ENCODE peak calls at places on chromosome X, in six cellular contexts. X is Calu3, G is foreskin keratinocyte, Y is mammary epithelial cell, H is lower leg skin, S is GM06990. M is an unnamed sample.

GRCh38 chrX:83845397-83845796 is 15.5 kb upstream of the CYLC1 start:
- DNase-seq in Y (peak; percentile 11), X (peak; percentile 1), G (no peak), H (no peak), S (peak; percentile 6), M (no peak)

GRCh38 chrX:110450050-110450449 is 91.4 kb downstream of the RTL9 start:
- DNase-seq in X (peak; percentile 70), S (no peak), H (peak; percentile 94), G (no peak), Y (peak; percentile 60), M (no peak)

GRCh38 chrX:2498781-2499302 is 1.9 kb downstream of the DHRSX start:
- DNase-seq in S (no peak), G (no peak), X (no peak), H (peak; percentile 87), Y (no peak), M (peak; percentile 58)

GRCh38 chrX:3175659-3176438 is 134.6 kb downstream of the ARSF start:
- DNase-seq in X (no peak), G (peak; percentile 13), S (no peak), H (no peak), Y (no peak), M (no peak)

GRCh38 chrX:119880076-119880475 is 8.4 kb downstream of the NDUFA1 start:
- DNase-seq in S (peak; percentile 30), H (no peak), X (no peak), G (no peak), Y (no peak), M (no peak)

GRCh38 chrX:69109706-69110635 is 55.3 kb downstream of the PJA1 start:
- DNase-seq in S (no peak), X (no peak), G (peak; percentile 78), Y (peak; percentile 84), H (no peak), M (no peak)

GRCh38 chrX:96407043-96407442 is 277.6 kb upstream of the DIAPH2 start:
- DNase-seq in G (no peak), H (no peak), X (peak; percentile 30), Y (no peak), S (no peak), M (peak; percentile 52)

GRCh38 chrX:45771114-45771513 is 570.4 kb upstream of the DIPK2B start:
- DNase-seq in Y (peak; percentile 93), X (peak; percentile 45), G (peak; percentile 80), S (no peak), H (no peak), M (no peak)

GRCh38 chrX:24990585-24990984 is 25.2 kb downstream of the ARX start:
- DNase-seq in H (no peak), Y (no peak), S (no peak), G (no peak), X (no peak), M (no peak)

GRCh38 chrX:123818243-123818642 is 41.6 kb upstream of the XIAP start:
- DNase-seq in X (peak; percentile 37), S (no peak), H (no peak), G (peak; percentile 91), Y (peak; percentile 96), M (no peak)

GRCh38 chrX:42686706-42687105 is 91.3 kb downstream of the PPP1R2C start:
- DNase-seq in H (no peak), G (peak; percentile 70), X (no peak), Y (peak; percentile 57), S (no peak), M (no peak)

GRCh38 chrX:132954323-132954722 is 4.1 kb downstream of the HS6ST2 start:
- DNase-seq in S (no peak), G (no peak), H (no peak), Y (no peak), X (peak; percentile 33), M (no peak)

GRCh38 chrX:153319295-153319694 is 2.3 kb downstream of the PNMA6F start:
- DNase-seq in S (no peak), G (no peak), X (no peak), Y (no peak), H (no peak), M (no peak)

GRCh38 chrX:104343408-104344129 is 88.8 kb upstream of the ESX1 start:
- DNase-seq in S (no peak), X (peak; percentile 84), G (no peak), H (no peak), Y (peak; percentile 58), M (no peak)

GRCh38 chrX:10022273-10022541 is 55.0 kb downstream of the CLDN34 start:
- DNase-seq in G (no peak), S (no peak), Y (no peak), H (no peak), X (no peak), M (no peak)

GRCh38 chrX:102899940-102900916 is 36.8 kb upstream of the RAB40AL start:
- DNase-seq in X (peak; percentile 66), H (peak; percentile 88), Y (peak; percentile 64), S (peak; percentile 21), G (peak; percentile 29), M (peak; percentile 39)

GRCh38 chrX:38974542-38974941 is 173.3 kb downstream of the MID1IP1 start:
- DNase-seq in H (no peak), Y (no peak), S (no peak), G (no peak), X (no peak), M (no peak)

GRCh38 chrX:45714864-45715263 is 514.2 kb upstream of the DIPK2B start:
- DNase-seq in X (no peak), G (no peak), H (no peak), Y (peak; percentile 64), S (peak; percentile 15), M (no peak)

GRCh38 chrX:63585936-63586335 is 199.1 kb downstream of the ARHGEF9 start:
- DNase-seq in H (no peak), G (no peak), S (no peak), X (no peak), Y (no peak), M (no peak)

GRCh38 chrX:8731579-8732395 is at the start of gene ANOS1:
- DNase-seq in Y (peak; percentile 38), G (no peak), X (peak; percentile 44), H (no peak), S (no peak), M (peak; percentile 8)

GRCh38 chrX:125544856-125545255 is 225.2 kb downstream of the TEX13C start:
- DNase-seq in Y (peak; percentile 74), S (no peak), X (no peak), G (no peak), H (no peak), M (no peak)

GRCh38 chrX:102950908-102951866 is 14.1 kb downstream of the RAB40AL start:
- DNase-seq in H (no peak), S (peak; percentile 10), G (no peak), Y (peak; percentile 26), X (peak; percentile 66), M (no peak)

GRCh38 chrX:65871671-65872311 is 168.1 kb downstream of the VSIG4 start:
- DNase-seq in S (peak; percentile 19), X (peak; percentile 73), G (peak; percentile 54), H (no peak), Y (peak; percentile 84), M (peak; percentile 53)
- TF ChIP-seq CTCF in S (peak; percentile 29), X (peak; percentile 42), G (peak; percentile 72), H (no peak), Y (peak; percentile 27), M (no peak)

DNA sequence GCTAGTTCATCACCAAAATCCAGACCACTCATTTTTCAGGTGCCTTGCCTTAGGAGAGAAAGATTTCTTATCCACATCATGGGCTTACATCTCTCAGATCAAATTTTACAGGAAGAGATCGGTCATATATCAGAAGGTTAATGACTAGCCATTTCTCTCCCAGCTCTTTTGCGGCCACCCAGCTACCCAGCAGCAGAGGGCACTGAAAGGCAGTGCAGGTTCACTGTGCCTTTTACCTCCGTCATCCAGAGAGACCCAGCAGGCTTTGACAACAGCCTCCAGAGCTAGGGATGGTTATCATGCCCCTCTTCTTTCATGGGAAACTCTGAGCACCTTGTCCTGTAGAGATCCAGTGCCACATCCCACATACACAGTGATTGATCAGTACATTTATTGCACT is 384.8 kb downstream of the AFF2 start:
- DNase-seq in G (no peak), S (no peak), X (no peak), Y (no peak), H (no peak), M (no peak)
- TF ChIP-seq CTCF in G (no peak), S (peak; percentile 17), X (no peak), Y (no peak), H (no peak), M (no peak)

DNA sequence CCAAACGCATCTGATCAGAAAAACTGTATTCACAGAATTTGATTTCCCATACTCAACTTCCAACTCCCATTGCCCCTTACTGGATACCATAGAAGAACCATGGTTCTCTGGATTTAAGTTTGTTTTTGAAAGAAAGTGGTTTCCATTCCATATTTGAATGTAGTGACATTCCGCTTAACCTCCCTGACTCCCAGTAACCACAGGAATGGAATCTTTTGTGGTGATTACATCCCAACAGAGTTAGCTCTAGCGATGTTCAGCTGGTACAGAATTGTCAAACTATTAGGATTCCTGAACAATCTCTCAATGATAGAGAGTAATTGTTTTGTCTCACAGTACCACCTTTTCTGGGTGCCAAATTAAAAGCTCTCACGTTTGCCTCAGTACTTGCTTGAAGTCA is 1.7 kb downstream of the NUDT10 start:
- DNase-seq in Y (no peak), X (no peak), G (no peak), H (no peak), S (no peak), M (no peak)
- TF ChIP-seq CTCF in Y (no peak), X (no peak), G (no peak), H (no peak), S (no peak), M (no peak)

GRCh38 chrX:37830371-37830770 is 17.0 kb downstream of the DYNLT3 start:
- DNase-seq in G (no peak), S (no peak), Y (no peak), H (no peak), X (no peak), M (no peak)

GRCh38 chrX:37824491-37825224 is 22.7 kb downstream of the DYNLT3 start:
- DNase-seq in S (no peak), G (no peak), X (no peak), Y (no peak), H (no peak), M (no peak)

DNA sequence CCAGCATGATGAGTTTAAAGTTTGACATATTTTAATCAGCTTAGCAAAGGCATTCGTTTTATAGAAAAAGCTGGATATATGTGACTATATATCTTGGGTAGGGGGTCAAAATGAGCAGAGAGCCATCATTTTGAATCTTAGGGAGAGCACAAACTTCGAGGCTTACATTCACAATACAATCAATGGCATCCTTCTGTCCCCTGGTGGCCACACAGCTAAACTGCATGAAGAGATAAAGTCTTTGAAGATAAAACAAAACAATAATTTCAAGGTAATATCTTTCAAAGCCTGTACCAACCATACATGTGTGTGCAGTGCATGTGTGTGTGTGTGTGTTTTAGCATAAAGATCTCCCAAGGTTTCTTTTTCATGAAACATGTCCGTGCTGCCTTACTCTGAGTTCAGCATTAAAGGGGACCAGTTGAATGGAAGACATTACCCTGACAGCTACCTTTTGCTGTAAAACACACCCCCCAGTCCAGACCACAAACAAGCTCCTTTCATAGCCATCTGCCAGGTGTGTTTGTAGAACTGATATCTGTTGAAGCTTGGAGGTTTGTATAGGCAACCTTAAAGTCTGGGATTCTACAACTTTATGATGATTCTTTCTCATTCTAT is 22.0 kb downstream of the DYNLT3 start:
- DNase-seq in H (no peak), X (peak; percentile 52), S (no peak), G (no peak), Y (peak; percentile 26), M (no peak)
- TF ChIP-seq CTCF in H (peak; percentile 73), X (peak; percentile 69), S (peak; percentile 96), G (peak; percentile 82), Y (peak; percentile 98), M (peak; percentile 49)